ENCODE peak calls at places on chromosome 7, in ten cellular contexts. One of them, this sample, is unnamed.

GRCh38 chr7:87482115-87482514 is 6.6 kb upstream of the ABCB4 start:
- DNase-seq in A549: no peak
- DNase-seq in cardiac muscle cell: no peak
- DNase-seq in H9: no peak
- DNase-seq in CD4-positive, alpha-beta memory T cell: no peak
- DNase-seq in GM23248: no peak
- DNase-seq in adrenal gland: no peak
- DNase-seq in RWPE2: no peak
- DNase-seq in CD8-positive, alpha-beta memory T cell: no peak
- DNase-seq in sigmoid colon: no peak
- DNase-seq in this sample: no peak

GRCh38 chr7:85274452-85274851 is 87.6 kb upstream of the SEMA3D start:
- DNase-seq in A549: no peak
- DNase-seq in cardiac muscle cell: no peak
- DNase-seq in H9: no peak
- DNase-seq in CD4-positive, alpha-beta memory T cell: no peak
- DNase-seq in GM23248: no peak
- DNase-seq in adrenal gland: no peak
- DNase-seq in RWPE2: no peak
- DNase-seq in CD8-positive, alpha-beta memory T cell: no peak
- DNase-seq in sigmoid colon: no peak
- DNase-seq in this sample: no peak

GRCh38 chr7:24865994-24866615 is 108.8 kb upstream of the GSDME start:
- DNase-seq in A549: no peak
- DNase-seq in cardiac muscle cell: no peak
- DNase-seq in H9: no peak
- DNase-seq in CD4-positive, alpha-beta memory T cell: no peak
- DNase-seq in GM23248: no peak
- DNase-seq in adrenal gland: no peak
- DNase-seq in RWPE2: no peak
- DNase-seq in CD8-positive, alpha-beta memory T cell: no peak
- DNase-seq in sigmoid colon: no peak
- DNase-seq in this sample: no peak

GRCh38 chr7:83957333-83957732 is 237.3 kb downstream of the SEMA3A start:
- DNase-seq in A549: no peak
- DNase-seq in cardiac muscle cell: no peak
- DNase-seq in H9: no peak
- DNase-seq in CD4-positive, alpha-beta memory T cell: no peak
- DNase-seq in GM23248: no peak
- DNase-seq in adrenal gland: no peak
- DNase-seq in RWPE2: no peak
- DNase-seq in CD8-positive, alpha-beta memory T cell: no peak
- DNase-seq in sigmoid colon: no peak
- DNase-seq in this sample: no peak

GRCh38 chr7:104883718-104884452 is 130.1 kb upstream of the KMT2E start:
- DNase-seq in A549: peak
- DNase-seq in cardiac muscle cell: peak
- DNase-seq in H9: peak
- DNase-seq in CD4-positive, alpha-beta memory T cell: peak
- DNase-seq in GM23248: peak
- DNase-seq in adrenal gland: peak
- DNase-seq in RWPE2: peak
- DNase-seq in CD8-positive, alpha-beta memory T cell: peak
- DNase-seq in sigmoid colon: peak
- DNase-seq in this sample: peak

GRCh38 chr7:24705481-24705954 is 51.7 kb downstream of the GSDME start:
- DNase-seq in A549: no peak
- DNase-seq in cardiac muscle cell: no peak
- DNase-seq in H9: no peak
- DNase-seq in CD4-positive, alpha-beta memory T cell: no peak
- DNase-seq in GM23248: no peak
- DNase-seq in adrenal gland: no peak
- DNase-seq in RWPE2: no peak
- DNase-seq in CD8-positive, alpha-beta memory T cell: no peak
- DNase-seq in sigmoid colon: no peak
- DNase-seq in this sample: no peak

GRCh38 chr7:52270301-52270700 is 765.1 kb upstream of the POM121L12 start:
- DNase-seq in A549: no peak
- DNase-seq in cardiac muscle cell: no peak
- DNase-seq in H9: no peak
- DNase-seq in CD4-positive, alpha-beta memory T cell: no peak
- DNase-seq in GM23248: no peak
- DNase-seq in adrenal gland: no peak
- DNase-seq in RWPE2: no peak
- DNase-seq in CD8-positive, alpha-beta memory T cell: no peak
- DNase-seq in sigmoid colon: no peak
- DNase-seq in this sample: no peak

GRCh38 chr7:27746978-27747377 is 7.0 kb downstream of the TAX1BP1 start:
- DNase-seq in A549: no peak
- DNase-seq in cardiac muscle cell: no peak
- DNase-seq in H9: no peak
- DNase-seq in CD4-positive, alpha-beta memory T cell: no peak
- DNase-seq in GM23248: peak
- DNase-seq in adrenal gland: no peak
- DNase-seq in RWPE2: no peak
- DNase-seq in CD8-positive, alpha-beta memory T cell: no peak
- DNase-seq in sigmoid colon: no peak
- DNase-seq in this sample: no peak

GRCh38 chr7:7772385-7772784 is 54.0 kb upstream of the RPA3 start:
- DNase-seq in A549: no peak
- DNase-seq in cardiac muscle cell: no peak
- DNase-seq in H9: no peak
- DNase-seq in CD4-positive, alpha-beta memory T cell: no peak
- DNase-seq in GM23248: no peak
- DNase-seq in adrenal gland: no peak
- DNase-seq in RWPE2: no peak
- DNase-seq in CD8-positive, alpha-beta memory T cell: no peak
- DNase-seq in sigmoid colon: no peak
- DNase-seq in this sample: peak

GRCh38 chr7:25877802-25878789 is 273.9 kb upstream of the NFE2L3 start:
- DNase-seq in A549: no peak
- DNase-seq in cardiac muscle cell: no peak
- DNase-seq in H9: no peak
- DNase-seq in CD4-positive, alpha-beta memory T cell: no peak
- DNase-seq in GM23248: no peak
- DNase-seq in adrenal gland: no peak
- DNase-seq in RWPE2: no peak
- DNase-seq in CD8-positive, alpha-beta memory T cell: no peak
- DNase-seq in sigmoid colon: no peak
- DNase-seq in this sample: no peak

GRCh38 chr7:105600720-105601550 is 19.6 kb upstream of the EFCAB10 start:
- DNase-seq in A549: no peak
- DNase-seq in cardiac muscle cell: no peak
- DNase-seq in H9: peak
- DNase-seq in CD4-positive, alpha-beta memory T cell: no peak
- DNase-seq in GM23248: peak
- DNase-seq in adrenal gland: no peak
- DNase-seq in RWPE2: no peak
- DNase-seq in CD8-positive, alpha-beta memory T cell: no peak
- DNase-seq in sigmoid colon: peak
- DNase-seq in this sample: no peak

GRCh38 chr7:5596896-5597246 is 173.2 kb upstream of the TNRC18 start:
- DNase-seq in A549: no peak
- DNase-seq in cardiac muscle cell: no peak
- DNase-seq in H9: no peak
- DNase-seq in CD4-positive, alpha-beta memory T cell: no peak
- DNase-seq in GM23248: peak
- DNase-seq in adrenal gland: no peak
- DNase-seq in RWPE2: no peak
- DNase-seq in CD8-positive, alpha-beta memory T cell: no peak
- DNase-seq in sigmoid colon: no peak
- DNase-seq in this sample: no peak
- H3K27ac ChIP-seq in A549: peak
- H3K27ac ChIP-seq in cardiac muscle cell: no peak
- H3K27ac ChIP-seq in H9: no peak
- H3K27ac ChIP-seq in CD4-positive, alpha-beta memory T cell: no peak
- H3K27ac ChIP-seq in GM23248: peak
- H3K27ac ChIP-seq in adrenal gland: no peak
- H3K27ac ChIP-seq in RWPE2: peak
- H3K27ac ChIP-seq in CD8-positive, alpha-beta memory T cell: peak
- H3K27ac ChIP-seq in sigmoid colon: no peak
- H3K27ac ChIP-seq in this sample: no peak

DNA sequence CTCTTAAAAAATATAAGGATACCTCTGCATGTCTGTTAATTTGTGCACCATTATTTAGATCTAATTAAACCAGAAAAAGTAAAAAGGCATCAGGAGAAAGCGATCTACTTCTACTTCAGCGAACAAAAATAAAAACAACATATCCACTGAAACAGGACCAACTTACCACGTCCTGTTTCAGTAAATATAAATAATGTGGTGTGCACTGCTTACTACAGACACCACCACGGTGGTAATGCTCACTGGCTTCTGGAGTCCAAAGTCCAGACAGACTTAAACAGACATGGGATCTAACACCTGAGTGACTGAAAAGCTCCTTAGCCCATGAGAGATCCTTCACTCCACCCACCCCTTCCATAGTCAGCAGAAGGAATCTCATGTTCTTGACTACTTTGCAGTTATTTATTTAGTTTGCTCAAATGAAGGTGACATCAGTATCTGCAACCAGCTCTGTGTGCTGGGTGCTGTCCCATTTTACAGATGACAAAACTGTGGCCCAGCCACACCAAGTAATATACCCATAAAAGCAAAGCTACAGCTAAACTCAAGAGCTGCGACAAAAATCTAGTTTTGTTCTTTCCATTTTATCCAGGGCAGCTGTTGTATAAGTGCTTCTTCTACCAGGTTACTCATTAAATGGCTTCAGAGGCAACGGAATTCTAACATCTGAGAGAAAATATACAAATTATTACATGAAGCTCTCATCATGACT is 62.1 kb upstream of the NCAPG2 start:
- DNase-seq in A549: no peak
- DNase-seq in cardiac muscle cell: no peak
- DNase-seq in H9: no peak
- DNase-seq in CD4-positive, alpha-beta memory T cell: no peak
- DNase-seq in GM23248: no peak
- DNase-seq in adrenal gland: no peak
- DNase-seq in RWPE2: no peak
- DNase-seq in CD8-positive, alpha-beta memory T cell: no peak
- DNase-seq in sigmoid colon: no peak
- DNase-seq in this sample: no peak
- H3K27ac ChIP-seq in A549: no peak
- H3K27ac ChIP-seq in cardiac muscle cell: no peak
- H3K27ac ChIP-seq in H9: no peak
- H3K27ac ChIP-seq in CD4-positive, alpha-beta memory T cell: no peak
- H3K27ac ChIP-seq in GM23248: no peak
- H3K27ac ChIP-seq in adrenal gland: no peak
- H3K27ac ChIP-seq in RWPE2: no peak
- H3K27ac ChIP-seq in CD8-positive, alpha-beta memory T cell: no peak
- H3K27ac ChIP-seq in sigmoid colon: no peak
- H3K27ac ChIP-seq in this sample: no peak

GRCh38 chr7:100080895-100081534 is 508 bp downstream of the ZNF3 start:
- DNase-seq in A549: no peak
- DNase-seq in cardiac muscle cell: peak
- DNase-seq in H9: no peak
- DNase-seq in CD4-positive, alpha-beta memory T cell: no peak
- DNase-seq in GM23248: peak
- DNase-seq in adrenal gland: no peak
- DNase-seq in RWPE2: no peak
- DNase-seq in CD8-positive, alpha-beta memory T cell: no peak
- DNase-seq in sigmoid colon: no peak
- DNase-seq in this sample: no peak

GRCh38 chr7:100077205-100077604 is 4.3 kb downstream of the ZNF3 start:
- DNase-seq in A549: no peak
- DNase-seq in cardiac muscle cell: no peak
- DNase-seq in H9: no peak
- DNase-seq in CD4-positive, alpha-beta memory T cell: no peak
- DNase-seq in GM23248: no peak
- DNase-seq in adrenal gland: no peak
- DNase-seq in RWPE2: no peak
- DNase-seq in CD8-positive, alpha-beta memory T cell: no peak
- DNase-seq in sigmoid colon: no peak
- DNase-seq in this sample: no peak

GRCh38 chr7:100075418-100075817 is 6.1 kb downstream of the ZNF3 start:
- DNase-seq in A549: no peak
- DNase-seq in cardiac muscle cell: no peak
- DNase-seq in H9: no peak
- DNase-seq in CD4-positive, alpha-beta memory T cell: no peak
- DNase-seq in GM23248: no peak
- DNase-seq in adrenal gland: no peak
- DNase-seq in RWPE2: no peak
- DNase-seq in CD8-positive, alpha-beta memory T cell: no peak
- DNase-seq in sigmoid colon: no peak
- DNase-seq in this sample: no peak

GRCh38 chr7:100081535-100082102 is at the start of gene ZNF3:
- DNase-seq in A549: peak
- DNase-seq in cardiac muscle cell: peak
- DNase-seq in H9: peak
- DNase-seq in CD4-positive, alpha-beta memory T cell: peak
- DNase-seq in GM23248: peak
- DNase-seq in adrenal gland: peak
- DNase-seq in RWPE2: peak
- DNase-seq in CD8-positive, alpha-beta memory T cell: peak
- DNase-seq in sigmoid colon: peak
- DNase-seq in this sample: peak

GRCh38 chr7:100079024-100079560 is 2.4 kb downstream of the ZNF3 start:
- DNase-seq in A549: no peak
- DNase-seq in cardiac muscle cell: no peak
- DNase-seq in H9: no peak
- DNase-seq in CD4-positive, alpha-beta memory T cell: no peak
- DNase-seq in GM23248: no peak
- DNase-seq in adrenal gland: no peak
- DNase-seq in RWPE2: no peak
- DNase-seq in CD8-positive, alpha-beta memory T cell: no peak
- DNase-seq in sigmoid colon: no peak
- DNase-seq in this sample: no peak
- H3K27ac ChIP-seq in A549: no peak
- H3K27ac ChIP-seq in cardiac muscle cell: no peak
- H3K27ac ChIP-seq in H9: no peak
- H3K27ac ChIP-seq in CD4-positive, alpha-beta memory T cell: no peak
- H3K27ac ChIP-seq in GM23248: no peak
- H3K27ac ChIP-seq in adrenal gland: no peak
- H3K27ac ChIP-seq in RWPE2: no peak
- H3K27ac ChIP-seq in CD8-positive, alpha-beta memory T cell: no peak
- H3K27ac ChIP-seq in sigmoid colon: no peak
- H3K27ac ChIP-seq in this sample: no peak

DNA sequence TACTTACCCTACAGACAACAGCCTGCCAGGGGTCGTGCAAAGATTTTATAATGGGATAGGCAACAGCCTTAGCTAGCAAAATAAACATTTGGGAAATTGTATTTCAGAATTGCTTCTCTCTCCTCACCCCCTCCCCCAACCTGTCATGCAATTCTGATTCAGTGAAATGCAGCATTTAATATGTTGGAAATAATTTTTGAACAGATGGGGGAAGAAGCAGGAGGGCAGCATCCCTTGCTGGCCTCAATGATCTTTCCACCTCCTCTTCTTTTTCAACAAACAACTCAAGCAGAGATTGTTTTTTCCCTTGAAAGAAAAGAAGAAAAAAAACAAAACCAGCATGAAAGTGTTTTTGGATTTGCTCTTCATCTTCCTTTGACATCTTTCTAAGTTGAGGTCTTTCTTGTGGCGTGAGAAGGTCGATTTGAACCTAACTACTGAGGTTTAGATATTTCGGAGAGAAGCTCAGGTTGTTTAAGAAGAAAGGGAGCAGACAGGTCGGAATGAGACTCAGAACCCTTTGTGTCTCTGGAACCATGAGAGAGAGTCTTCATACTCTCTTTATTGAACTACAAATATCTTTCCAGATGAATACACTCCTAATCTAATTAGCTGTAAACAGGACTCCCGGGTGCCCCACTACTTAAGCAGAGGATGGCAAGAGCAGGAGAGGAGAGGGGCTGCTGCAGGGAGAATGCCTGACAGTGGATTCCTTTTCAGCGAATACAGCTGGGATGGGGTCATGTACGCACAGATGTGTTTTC is 117.7 kb downstream of the AOAH start:
- DNase-seq in A549: no peak
- DNase-seq in cardiac muscle cell: no peak
- DNase-seq in H9: no peak
- DNase-seq in CD4-positive, alpha-beta memory T cell: no peak
- DNase-seq in GM23248: no peak
- DNase-seq in adrenal gland: no peak
- DNase-seq in RWPE2: no peak
- DNase-seq in CD8-positive, alpha-beta memory T cell: peak
- DNase-seq in sigmoid colon: no peak
- DNase-seq in this sample: no peak
- H3K27ac ChIP-seq in A549: no peak
- H3K27ac ChIP-seq in cardiac muscle cell: no peak
- H3K27ac ChIP-seq in H9: no peak
- H3K27ac ChIP-seq in CD4-positive, alpha-beta memory T cell: no peak
- H3K27ac ChIP-seq in GM23248: no peak
- H3K27ac ChIP-seq in adrenal gland: no peak
- H3K27ac ChIP-seq in RWPE2: no peak
- H3K27ac ChIP-seq in CD8-positive, alpha-beta memory T cell: no peak
- H3K27ac ChIP-seq in sigmoid colon: no peak
- H3K27ac ChIP-seq in this sample: no peak